ENCODE peak calls at places on chromosome 5, in nine cellular contexts. One of them, this sample, is unnamed. For H3K36me3, the result is how much of the 10 kb centered on the place peaks cover.

GRCh38 chr5:50415912-50416311 is 25.2 kb downstream of the EMB start:
- DNase-seq in upper lobe of right lung: no peak
- DNase-seq in adipocyte: no peak
- DNase-seq in body of pancreas: no peak
- DNase-seq in fibroblast of lung: no peak
- DNase-seq in transverse colon: no peak
- DNase-seq in lower lobe of right lung: no peak
- DNase-seq in mesendoderm: no peak
- DNase-seq in hepatocyte: no peak
- DNase-seq in this sample: peak

GRCh38 chr5:56950626-56951130 is 1.2 kb downstream of the MIER3 start:
- DNase-seq in upper lobe of right lung: peak
- DNase-seq in adipocyte: peak
- DNase-seq in body of pancreas: peak
- DNase-seq in fibroblast of lung: peak
- DNase-seq in transverse colon: peak
- DNase-seq in lower lobe of right lung: peak
- DNase-seq in mesendoderm: peak
- DNase-seq in hepatocyte: peak
- DNase-seq in this sample: peak

GRCh38 chr5:149641000-149641576 is 59.8 kb downstream of the ARHGEF37 start:
- DNase-seq in upper lobe of right lung: no peak
- DNase-seq in adipocyte: peak
- DNase-seq in body of pancreas: peak
- DNase-seq in fibroblast of lung: no peak
- DNase-seq in transverse colon: peak
- DNase-seq in lower lobe of right lung: no peak
- DNase-seq in mesendoderm: no peak
- DNase-seq in hepatocyte: peak
- DNase-seq in this sample: peak

GRCh38 chr5:58245479-58245845 is 214.4 kb downstream of the PLK2 start:
- DNase-seq in upper lobe of right lung: no peak
- DNase-seq in adipocyte: no peak
- DNase-seq in body of pancreas: peak
- DNase-seq in fibroblast of lung: no peak
- DNase-seq in transverse colon: no peak
- DNase-seq in lower lobe of right lung: no peak
- DNase-seq in mesendoderm: no peak
- DNase-seq in hepatocyte: no peak
- DNase-seq in this sample: no peak

GRCh38 chr5:40270274-40270855 is 409.4 kb upstream of the PTGER4 start:
- DNase-seq in upper lobe of right lung: no peak
- DNase-seq in adipocyte: no peak
- DNase-seq in body of pancreas: no peak
- DNase-seq in fibroblast of lung: no peak
- DNase-seq in transverse colon: no peak
- DNase-seq in lower lobe of right lung: no peak
- DNase-seq in mesendoderm: no peak
- DNase-seq in hepatocyte: no peak
- DNase-seq in this sample: no peak

GRCh38 chr5:111447822-111448221 is 64.5 kb downstream of the STARD4 start:
- DNase-seq in upper lobe of right lung: no peak
- DNase-seq in adipocyte: no peak
- DNase-seq in body of pancreas: no peak
- DNase-seq in fibroblast of lung: no peak
- DNase-seq in transverse colon: no peak
- DNase-seq in lower lobe of right lung: no peak
- DNase-seq in mesendoderm: peak
- DNase-seq in hepatocyte: no peak
- DNase-seq in this sample: no peak

GRCh38 chr5:23740029-23740428 is 232.6 kb downstream of the PRDM9 start:
- DNase-seq in upper lobe of right lung: no peak
- DNase-seq in adipocyte: no peak
- DNase-seq in body of pancreas: no peak
- DNase-seq in fibroblast of lung: no peak
- DNase-seq in transverse colon: no peak
- DNase-seq in lower lobe of right lung: no peak
- DNase-seq in mesendoderm: no peak
- DNase-seq in hepatocyte: no peak
- DNase-seq in this sample: no peak

GRCh38 chr5:43063731-43064171 is 23.6 kb upstream of the ANXA2R start:
- DNase-seq in upper lobe of right lung: no peak
- DNase-seq in adipocyte: no peak
- DNase-seq in body of pancreas: no peak
- DNase-seq in fibroblast of lung: no peak
- DNase-seq in transverse colon: no peak
- DNase-seq in lower lobe of right lung: no peak
- DNase-seq in mesendoderm: peak
- DNase-seq in hepatocyte: peak
- DNase-seq in this sample: no peak

GRCh38 chr5:170503970-170504525 is at the start of gene KCNIP1:
- DNase-seq in upper lobe of right lung: no peak
- DNase-seq in adipocyte: peak
- DNase-seq in body of pancreas: peak
- DNase-seq in fibroblast of lung: peak
- DNase-seq in transverse colon: no peak
- DNase-seq in lower lobe of right lung: no peak
- DNase-seq in mesendoderm: peak
- DNase-seq in hepatocyte: peak
- DNase-seq in this sample: no peak

GRCh38 chr5:125894383-125894782 is 528.8 kb upstream of the GRAMD2B start:
- DNase-seq in upper lobe of right lung: no peak
- DNase-seq in adipocyte: peak
- DNase-seq in body of pancreas: no peak
- DNase-seq in fibroblast of lung: peak
- DNase-seq in transverse colon: no peak
- DNase-seq in lower lobe of right lung: no peak
- DNase-seq in mesendoderm: no peak
- DNase-seq in hepatocyte: no peak
- DNase-seq in this sample: no peak

GRCh38 chr5:3650315-3650714 is 54.7 kb downstream of the IRX1 start:
- DNase-seq in upper lobe of right lung: no peak
- DNase-seq in adipocyte: no peak
- DNase-seq in body of pancreas: no peak
- DNase-seq in fibroblast of lung: no peak
- DNase-seq in transverse colon: no peak
- DNase-seq in lower lobe of right lung: no peak
- DNase-seq in mesendoderm: peak
- DNase-seq in hepatocyte: no peak
- DNase-seq in this sample: no peak

GRCh38 chr5:151696470-151697061 is 9.9 kb upstream of the SPARC start:
- DNase-seq in upper lobe of right lung: no peak
- DNase-seq in adipocyte: peak
- DNase-seq in body of pancreas: peak
- DNase-seq in fibroblast of lung: peak
- DNase-seq in transverse colon: no peak
- DNase-seq in lower lobe of right lung: no peak
- DNase-seq in mesendoderm: peak
- DNase-seq in hepatocyte: peak
- DNase-seq in this sample: no peak

GRCh38 chr5:178074266-178074952 is 38.9 kb upstream of the N4BP3 start:
- DNase-seq in upper lobe of right lung: no peak
- DNase-seq in adipocyte: no peak
- DNase-seq in body of pancreas: no peak
- DNase-seq in fibroblast of lung: peak
- DNase-seq in transverse colon: no peak
- DNase-seq in lower lobe of right lung: no peak
- DNase-seq in mesendoderm: peak
- DNase-seq in hepatocyte: peak
- DNase-seq in this sample: no peak

GRCh38 chr5:36820900-36821299 is 55.7 kb upstream of the NIPBL start:
- DNase-seq in upper lobe of right lung: no peak
- DNase-seq in adipocyte: no peak
- DNase-seq in body of pancreas: no peak
- DNase-seq in fibroblast of lung: no peak
- DNase-seq in transverse colon: no peak
- DNase-seq in lower lobe of right lung: no peak
- DNase-seq in mesendoderm: no peak
- DNase-seq in hepatocyte: no peak
- DNase-seq in this sample: no peak

GRCh38 chr5:61332891-61333350 is 863 bp downstream of the ZSWIM6 start:
- DNase-seq in upper lobe of right lung: peak
- DNase-seq in adipocyte: peak
- DNase-seq in body of pancreas: peak
- DNase-seq in fibroblast of lung: peak
- DNase-seq in transverse colon: peak
- DNase-seq in lower lobe of right lung: peak
- DNase-seq in mesendoderm: peak
- DNase-seq in hepatocyte: peak
- DNase-seq in this sample: peak

GRCh38 chr5:172344855-172345254 is 61.3 kb upstream of the UBTD2 start:
- DNase-seq in upper lobe of right lung: no peak
- DNase-seq in adipocyte: peak
- DNase-seq in body of pancreas: no peak
- DNase-seq in fibroblast of lung: no peak
- DNase-seq in transverse colon: no peak
- DNase-seq in lower lobe of right lung: no peak
- DNase-seq in mesendoderm: no peak
- DNase-seq in hepatocyte: no peak
- DNase-seq in this sample: peak

GRCh38 chr5:172342907-172343306 is 59.3 kb upstream of the UBTD2 start:
- DNase-seq in upper lobe of right lung: no peak
- DNase-seq in adipocyte: no peak
- DNase-seq in body of pancreas: no peak
- DNase-seq in fibroblast of lung: no peak
- DNase-seq in transverse colon: no peak
- DNase-seq in lower lobe of right lung: no peak
- DNase-seq in mesendoderm: peak
- DNase-seq in hepatocyte: no peak
- DNase-seq in this sample: no peak

GRCh38 chr5:172345886-172346285 is 62.3 kb upstream of the UBTD2 start:
- DNase-seq in upper lobe of right lung: no peak
- DNase-seq in adipocyte: no peak
- DNase-seq in body of pancreas: no peak
- DNase-seq in fibroblast of lung: no peak
- DNase-seq in transverse colon: no peak
- DNase-seq in lower lobe of right lung: no peak
- DNase-seq in mesendoderm: peak
- DNase-seq in hepatocyte: no peak
- DNase-seq in this sample: no peak

GRCh38 chr5:172347653-172348052 is 64.1 kb upstream of the UBTD2 start:
- DNase-seq in upper lobe of right lung: no peak
- DNase-seq in adipocyte: no peak
- DNase-seq in body of pancreas: peak
- DNase-seq in fibroblast of lung: peak
- DNase-seq in transverse colon: no peak
- DNase-seq in lower lobe of right lung: no peak
- DNase-seq in mesendoderm: no peak
- DNase-seq in hepatocyte: no peak
- DNase-seq in this sample: no peak

DNA sequence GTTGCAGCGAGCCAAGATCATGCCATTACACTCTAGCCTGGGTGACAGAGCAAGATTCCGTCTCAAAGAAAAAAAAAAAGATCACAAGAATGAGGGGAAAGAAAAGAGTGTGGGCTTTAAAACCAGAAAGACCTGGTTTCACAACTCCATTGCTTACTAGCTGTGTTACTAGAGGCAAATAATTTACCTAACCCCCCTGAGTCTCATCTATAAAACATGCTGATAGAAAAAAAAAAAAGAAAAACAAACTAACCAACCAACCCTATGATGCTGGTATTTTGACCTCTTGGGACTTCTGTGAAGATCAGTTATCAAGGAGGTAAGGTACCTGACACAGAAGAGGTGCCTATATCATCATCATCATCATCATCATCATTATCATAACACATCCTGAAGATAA is 60.2 kb upstream of the UBTD2 start:
- DNase-seq in upper lobe of right lung: no peak
- DNase-seq in adipocyte: no peak
- DNase-seq in body of pancreas: no peak
- DNase-seq in fibroblast of lung: no peak
- DNase-seq in transverse colon: no peak
- DNase-seq in lower lobe of right lung: no peak
- DNase-seq in mesendoderm: no peak
- DNase-seq in hepatocyte: no peak
- DNase-seq in this sample: no peak
- H3K36me3 ChIP-seq in upper lobe of right lung: half or more
- H3K36me3 ChIP-seq in adipocyte: half or more
- H3K36me3 ChIP-seq in body of pancreas: under half
- H3K36me3 ChIP-seq in fibroblast of lung: under half
- H3K36me3 ChIP-seq in transverse colon: under half
- H3K36me3 ChIP-seq in lower lobe of right lung: half or more
- H3K36me3 ChIP-seq in mesendoderm: under half
- H3K36me3 ChIP-seq in hepatocyte: under half
- H3K36me3 ChIP-seq in this sample: under half

DNA sequence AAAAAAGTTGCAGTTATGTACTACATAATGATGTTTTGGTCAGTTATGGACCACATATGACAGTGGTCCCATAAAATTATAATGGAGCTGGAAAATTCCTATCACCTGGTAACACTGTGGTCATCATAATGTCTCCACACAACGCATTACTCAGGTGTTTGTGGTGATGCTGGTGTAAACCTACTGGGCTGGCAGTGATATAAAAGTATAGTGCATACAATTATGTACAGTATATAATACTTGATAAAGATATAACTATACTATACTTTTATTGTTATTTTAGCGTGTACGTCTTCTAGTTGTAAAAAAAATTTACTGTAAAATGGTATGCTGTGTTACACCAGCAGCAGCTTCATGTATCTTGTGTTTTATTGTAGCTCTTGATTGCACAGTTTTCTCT is 66.0 kb upstream of the PANK3 start:
- DNase-seq in upper lobe of right lung: no peak
- DNase-seq in adipocyte: no peak
- DNase-seq in body of pancreas: no peak
- DNase-seq in fibroblast of lung: no peak
- DNase-seq in transverse colon: no peak
- DNase-seq in lower lobe of right lung: no peak
- DNase-seq in mesendoderm: no peak
- DNase-seq in hepatocyte: no peak
- DNase-seq in this sample: no peak
- H3K36me3 ChIP-seq in upper lobe of right lung: under half
- H3K36me3 ChIP-seq in adipocyte: under half
- H3K36me3 ChIP-seq in body of pancreas: under half
- H3K36me3 ChIP-seq in fibroblast of lung: under half
- H3K36me3 ChIP-seq in transverse colon: under half
- H3K36me3 ChIP-seq in lower lobe of right lung: under half
- H3K36me3 ChIP-seq in mesendoderm: under half
- H3K36me3 ChIP-seq in hepatocyte: under half
- H3K36me3 ChIP-seq in this sample: under half

GRCh38 chr5:139276426-139276825 is 17.1 kb upstream of the MATR3 start:
- DNase-seq in upper lobe of right lung: no peak
- DNase-seq in adipocyte: no peak
- DNase-seq in body of pancreas: no peak
- DNase-seq in fibroblast of lung: no peak
- DNase-seq in transverse colon: no peak
- DNase-seq in lower lobe of right lung: no peak
- DNase-seq in mesendoderm: no peak
- DNase-seq in hepatocyte: no peak
- DNase-seq in this sample: no peak
- H3K36me3 ChIP-seq in upper lobe of right lung: under half
- H3K36me3 ChIP-seq in adipocyte: under half
- H3K36me3 ChIP-seq in body of pancreas: under half
- H3K36me3 ChIP-seq in fibroblast of lung: under half
- H3K36me3 ChIP-seq in transverse colon: under half
- H3K36me3 ChIP-seq in lower lobe of right lung: under half
- H3K36me3 ChIP-seq in mesendoderm: under half
- H3K36me3 ChIP-seq in hepatocyte: under half
- H3K36me3 ChIP-seq in this sample: under half

DNA sequence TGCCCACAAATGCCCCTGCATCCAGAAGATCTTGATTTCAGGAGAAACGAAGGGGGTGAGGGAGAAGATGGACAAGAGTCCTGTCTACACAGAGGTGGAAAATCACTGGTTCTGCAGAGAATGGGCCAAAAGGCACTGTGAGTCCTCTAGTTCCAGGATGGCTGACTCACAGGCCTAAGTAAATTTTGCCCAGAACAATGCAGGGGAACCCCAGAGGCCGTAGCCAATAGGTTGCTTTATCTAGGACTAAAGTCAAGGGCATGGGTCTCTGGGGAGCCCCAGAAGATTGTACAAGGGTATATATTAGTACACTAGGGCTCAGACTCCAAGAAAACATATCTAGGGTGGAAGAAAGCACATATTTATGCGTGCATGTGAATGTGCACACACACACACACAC is 98.0 kb downstream of the SLIT3 start:
- DNase-seq in upper lobe of right lung: no peak
- DNase-seq in adipocyte: peak
- DNase-seq in body of pancreas: no peak
- DNase-seq in fibroblast of lung: peak
- DNase-seq in transverse colon: no peak
- DNase-seq in lower lobe of right lung: no peak
- DNase-seq in mesendoderm: no peak
- DNase-seq in hepatocyte: no peak
- DNase-seq in this sample: no peak
- H3K36me3 ChIP-seq in upper lobe of right lung: under half
- H3K36me3 ChIP-seq in adipocyte: under half
- H3K36me3 ChIP-seq in body of pancreas: under half
- H3K36me3 ChIP-seq in fibroblast of lung: under half
- H3K36me3 ChIP-seq in transverse colon: under half
- H3K36me3 ChIP-seq in lower lobe of right lung: under half
- H3K36me3 ChIP-seq in mesendoderm: under half
- H3K36me3 ChIP-seq in hepatocyte: under half
- H3K36me3 ChIP-seq in this sample: under half